ENCODE peak calls at places on chromosomes 1 and 21, in five cellular contexts. Y, N, Z, C and J are unnamed samples. For H3K27me3 and H3K4me1, the result is how much of the 10 kb centered on the place peaks cover.

GRCh38 chr1:25562101-25562927 is 18.9 kb downstream of the LDLRAP1 start:
- DNase-seq in Z (no peak), N (peak), C (no peak), Y (no peak), J (peak)

GRCh38 chr1:41950820-41951219 is 32.1 kb upstream of the HIVEP3 start:
- DNase-seq in C (no peak), Y (no peak), N (no peak), Z (peak), J (no peak)

GRCh38 chr1:229664133-229664689 is 38.2 kb downstream of the URB2 start:
- DNase-seq in N (peak), C (peak), Y (no peak), Z (peak), J (peak)

GRCh38 chr1:208880433-208881100 is 636.4 kb upstream of the PLXNA2 start:
- DNase-seq in Y (no peak), C (no peak), N (no peak), Z (no peak), J (no peak)

GRCh38 chr21:46457801-46458314 is 833 bp upstream of the DIP2A start:
- DNase-seq in C (peak), Z (peak), N (peak), Y (no peak), J (peak)

GRCh38 chr1:150009604-150010387 is 730 bp downstream of the OTUD7B start:
- DNase-seq in Y (peak), N (peak), C (peak), Z (peak), J (no peak)

GRCh38 chr1:89719502-89720306 is 86.8 kb downstream of the LRRC8C start:
- DNase-seq in Y (no peak), Z (peak), C (peak), N (no peak), J (no peak)

GRCh38 chr1:2816786-2817185 is 15.3 kb upstream of the TTC34 start:
- DNase-seq in N (no peak), Y (no peak), C (no peak), Z (no peak), J (no peak)

GRCh38 chr1:942411-942821 is 16.6 kb downstream of the NOC2L start:
- DNase-seq in Y (no peak), Z (no peak), C (peak), N (no peak), J (no peak)

GRCh38 chr1:939511-940107 is 15.9 kb downstream of the SAMD11 start:
- DNase-seq in Z (no peak), N (no peak), C (no peak), Y (no peak), J (no peak)

GRCh38 chr1:940121-941026 is 16.7 kb downstream of the SAMD11 start:
- DNase-seq in Y (peak), C (peak), N (peak), Z (peak), J (no peak)

GRCh38 chr1:941588-942383 is 17.3 kb downstream of the NOC2L start:
- DNase-seq in Z (peak), N (peak), C (peak), Y (peak), J (peak)

GRCh38 chr1:941027-941587 is 17.4 kb downstream of the SAMD11 start:
- DNase-seq in C (no peak), Y (peak), N (no peak), Z (no peak), J (no peak)
- H3K27me3 ChIP-seq in C (under half), Y (under half), N (half or more), Z (under half), J (under half)

GRCh38 chr1:9402717-9403116 is 110.0 kb downstream of the SPSB1 start:
- DNase-seq in C (no peak), Z (no peak), Y (no peak), N (no peak), J (no peak)
- H3K4me1 ChIP-seq in C (under half), Z (under half), Y (under half), N (under half), J (under half)

GRCh38 chr1:231604276-231604621 is 22.3 kb upstream of the DISC1 start:
- DNase-seq in N (no peak), Y (no peak), Z (no peak), C (no peak), J (no peak)

GRCh38 chr1:231602675-231602984 is 24.0 kb upstream of the DISC1 start:
- DNase-seq in C (no peak), Z (no peak), N (no peak), Y (no peak), J (no peak)

GRCh38 chr1:231601775-231602674 is 24.6 kb upstream of the DISC1 start:
- DNase-seq in Z (peak), C (peak), Y (no peak), N (no peak), J (no peak)

GRCh38 chr1:231605389-231606100 is 21.0 kb upstream of the DISC1 start:
- DNase-seq in Y (no peak), N (no peak), Z (no peak), C (no peak), J (no peak)

GRCh38 chr1:231603598-231604275 is 22.9 kb upstream of the DISC1 start:
- DNase-seq in N (peak), Z (peak), Y (peak), C (peak), J (peak)
- H3K27me3 ChIP-seq in N (under half), Z (under half), Y (under half), C (under half), J (under half)

GRCh38 chr1:10744044-10744443 is 52.4 kb downstream of the CASZ1 start:
- DNase-seq in Y (no peak), N (peak), Z (no peak), C (no peak), J (no peak)
- H3K4me1 ChIP-seq in Y (under half), N (under half), Z (under half), C (under half), J (under half)

GRCh38 chr1:48093696-48094518 is 96.7 kb upstream of the TRABD2B start:
- DNase-seq in Z (peak), Y (no peak), N (peak), C (peak), J (peak)
- H3K27me3 ChIP-seq in Z (under half), Y (under half), N (under half), C (under half), J (under half)

GRCh38 chr1:9233241-9233941 is 1.2 kb upstream of the H6PD start:
- DNase-seq in Y (peak), N (peak), C (peak), Z (peak), J (peak)
- H3K4me1 ChIP-seq in Y (under half), N (under half), C (under half), Z (under half), J (under half)

GRCh38 chr1:228006793-228007053 is at the start of gene WNT3A:
- DNase-seq in Y (no peak), Z (no peak), N (no peak), C (no peak), J (no peak)

GRCh38 chr1:228009116-228009827 is 2.5 kb downstream of the WNT3A start:
- DNase-seq in C (no peak), Z (no peak), N (no peak), Y (peak), J (peak)

GRCh38 chr1:228008391-228009115 is 1.8 kb downstream of the WNT3A start:
- DNase-seq in Y (peak), C (no peak), Z (no peak), N (no peak), J (peak)

GRCh38 chr1:228007054-228007800 is 429 bp downstream of the WNT3A start:
- DNase-seq in N (no peak), Z (no peak), Y (peak), C (no peak), J (peak)

DNA sequence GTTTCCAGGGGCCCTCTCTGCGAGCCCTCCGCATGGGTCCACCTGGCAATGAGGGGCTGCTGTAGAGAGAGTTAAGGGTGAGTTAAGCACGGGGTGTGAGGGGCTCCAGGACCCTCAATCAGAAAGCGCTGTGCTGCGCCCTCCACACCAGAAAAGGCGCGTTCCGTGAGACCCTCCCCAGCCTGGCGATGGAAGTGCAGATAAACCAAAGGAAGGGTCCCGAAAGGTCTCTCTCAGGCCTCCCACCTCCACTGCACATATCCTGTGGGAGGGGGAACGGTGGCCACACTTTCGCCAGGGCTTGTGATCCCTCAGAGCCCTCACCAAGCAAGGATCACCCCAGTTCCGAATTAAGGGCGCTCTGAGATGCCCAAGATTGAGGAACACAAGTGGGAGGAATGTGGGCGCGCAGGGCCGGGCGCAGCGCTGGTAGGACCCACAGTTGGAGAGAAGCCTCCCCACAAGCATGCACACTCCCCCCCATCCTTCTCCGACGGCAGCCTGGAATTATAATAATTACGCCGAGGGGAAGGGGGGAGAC is 1.1 kb downstream of the WNT3A start:
- DNase-seq in C (no peak), Z (no peak), N (no peak), Y (peak), J (peak)
- H3K27me3 ChIP-seq in C (half or more), Z (half or more), N (half or more), Y (under half), J (under half)